ENCODE peak calls at places on chromosomes 13 and 19, in ten cellular contexts. Q, C, J, A, I, K, B, N, Y and E are unnamed samples.

GRCh38 chr19:7994114-7994513 is 11.3 kb downstream of the ELAVL1 start:
- DNase-seq in Q (no peak), C (no peak), J (no peak), A (no peak), I (no peak), K (no peak), B (no peak), N (no peak), Y (no peak), E (no peak)

GRCh38 chr13:48571121-48571901 is 38.4 kb upstream of the RCBTB2 start:
- DNase-seq in Q (peak; percentile 31), C (no peak), J (no peak), A (peak; percentile 71), I (no peak), K (peak; percentile 83), B (no peak), N (no peak), Y (no peak), E (no peak)

GRCh38 chr13:99215466-99215865 is 14.8 kb downstream of the UBAC2 start:
- DNase-seq in Q (no peak), C (peak; percentile 71), J (peak; percentile 82), A (no peak), I (peak; percentile 45), K (no peak), B (no peak), N (peak; percentile 28), Y (no peak), E (no peak)

GRCh38 chr13:95630593-95630992 is 13.9 kb downstream of the DZIP1 start:
- DNase-seq in Q (no peak), C (no peak), J (no peak), A (no peak), I (no peak), K (no peak), B (no peak), N (no peak), Y (no peak), E (no peak)

GRCh38 chr13:112452380-112453206 is 76.4 kb downstream of the SPACA7 start:
- DNase-seq in Q (no peak), C (no peak), J (no peak), A (no peak), I (no peak), K (no peak), B (no peak), N (no peak), Y (no peak), E (no peak)

GRCh38 chr19:7196721-7197168 is 97.5 kb downstream of the INSR start:
- DNase-seq in Q (peak; percentile 15), C (no peak), J (no peak), A (peak; percentile 36), I (no peak), K (peak; percentile 36), B (no peak), N (no peak), Y (no peak), E (no peak)

GRCh38 chr19:10155834-10156233 is 36.1 kb upstream of the EIF3G start:
- DNase-seq in Q (no peak), C (no peak), J (no peak), A (peak; percentile 8), I (no peak), K (peak; percentile 13), B (no peak), N (no peak), Y (peak; percentile 29), E (peak; percentile 11)

GRCh38 chr13:98352226-98352625 is 175.2 kb upstream of the RNF113B start:
- DNase-seq in Q (no peak), C (no peak), J (no peak), A (no peak), I (no peak), K (no peak), B (no peak), N (no peak), Y (no peak), E (no peak)

GRCh38 chr19:42088471-42089190 is 12.7 kb downstream of the ZNF574 start:
- DNase-seq in Q (no peak), C (no peak), J (no peak), A (peak; percentile 65), I (no peak), K (peak; percentile 70), B (no peak), N (no peak), Y (no peak), E (no peak)

GRCh38 chr13:37775871-37776270 is 93.7 kb downstream of the TRPC4 start:
- DNase-seq in Q (no peak), C (no peak), J (no peak), A (peak; percentile 18), I (no peak), K (no peak), B (no peak), N (no peak), Y (no peak), E (no peak)

GRCh38 chr13:110265682-110266430 is 41.1 kb downstream of the COL4A1 start:
- DNase-seq in Q (no peak), C (no peak), J (no peak), A (no peak), I (no peak), K (no peak), B (no peak), N (no peak), Y (no peak), E (no peak)

GRCh38 chr13:113129921-113130750 is 7.5 kb downstream of the F10 start:
- DNase-seq in Q (no peak), C (peak; percentile 66), J (no peak), A (peak; percentile 41), I (no peak), K (peak; percentile 44), B (no peak), N (no peak), Y (no peak), E (no peak)

GRCh38 chr19:58252102-58252685 is 23.5 kb downstream of the ZNF544 start:
- DNase-seq in Q (no peak), C (no peak), J (no peak), A (no peak), I (no peak), K (no peak), B (no peak), N (no peak), Y (peak; percentile 30), E (peak; percentile 44)